ENCODE peak calls at places on chromosomes 11 and 22, in six cellular contexts. F is colonic mucosa, L is HepG2, A is H9, J is Caco-2, T is fibroblast of lung. W is an unnamed sample. For H3K4me1, the result is how much of the 10 kb centered on the place peaks cover.

GRCh38 chr11:121105063-121105480 is 4.0 kb downstream of the TECTA start:
- DNase-seq in F (peak), L (no peak), A (no peak), J (no peak), T (peak), W (no peak)

GRCh38 chr11:62148271-62148980 is 24.6 kb downstream of the INCENP start:
- DNase-seq in F (no peak), L (no peak), A (no peak), J (no peak), T (no peak), W (no peak)

GRCh38 chr11:623999-624704 is 603 bp downstream of the CDHR5 start:
- DNase-seq in F (peak), L (no peak), A (no peak), J (peak), T (peak), W (peak)

GRCh38 chr11:87212891-87213290 is 175.2 kb downstream of the TMEM135 start:
- DNase-seq in F (no peak), L (no peak), A (no peak), J (no peak), T (no peak), W (no peak)

GRCh38 chr11:114821626-114822025 is 143.3 kb downstream of the NXPE2 start:
- DNase-seq in F (no peak), L (no peak), A (peak), J (no peak), T (no peak), W (no peak)

GRCh38 chr22:46055176-46055850 is 78.4 kb upstream of the WNT7B start:
- DNase-seq in F (peak), L (no peak), A (no peak), J (peak), T (no peak), W (peak)

GRCh38 chr11:10688401-10688800 is 5.2 kb downstream of the IRAG1 start:
- DNase-seq in F (no peak), L (no peak), A (no peak), J (no peak), T (no peak), W (no peak)

GRCh38 chr22:41620646-41621098 is at the start of gene DESI1:
- DNase-seq in F (no peak), L (peak), A (no peak), J (peak), T (peak), W (peak)

GRCh38 chr11:70241709-70242108 is 28.8 kb upstream of the PPFIA1 start:
- DNase-seq in F (no peak), L (no peak), A (no peak), J (no peak), T (no peak), W (no peak)

GRCh38 chr11:96335389-96335788 is 7.6 kb downstream of the MAML2 start:
- DNase-seq in F (no peak), L (no peak), A (no peak), J (no peak), T (peak), W (peak)

GRCh38 chr11:120894207-120894989 is 129.5 kb upstream of the TBCEL start:
- DNase-seq in F (no peak), L (no peak), A (no peak), J (no peak), T (no peak), W (no peak)

GRCh38 chr11:68358416-68358815 is 46.0 kb downstream of the LRP5 start:
- DNase-seq in F (no peak), L (no peak), A (no peak), J (no peak), T (no peak), W (no peak)

GRCh38 chr11:46366661-46367161 is 14.8 kb upstream of the MDK start:
- DNase-seq in F (no peak), L (no peak), A (no peak), J (no peak), T (no peak), W (no peak)

GRCh38 chr11:44266056-44266780 is 43.7 kb downstream of the ALX4 start:
- DNase-seq in F (no peak), L (no peak), A (no peak), J (peak), T (no peak), W (no peak)

GRCh38 chr11:116887909-116888556 is 50.6 kb upstream of the APOA1 start:
- DNase-seq in F (no peak), L (no peak), A (no peak), J (no peak), T (no peak), W (no peak)

GRCh38 chr11:107043242-107043991 is 25.1 kb upstream of the GUCY1A2 start:
- DNase-seq in F (no peak), L (no peak), A (no peak), J (no peak), T (peak), W (no peak)

GRCh38 chr11:133810179-133810550 is 35.1 kb downstream of the SPATA19 start:
- DNase-seq in F (no peak), L (no peak), A (no peak), J (peak), T (no peak), W (no peak)

GRCh38 chr11:108498046-108498815 is at the start of gene POGLUT3:
- DNase-seq in F (peak), L (peak), A (peak), J (peak), T (peak), W (peak)

GRCh38 chr11:37394236-37394870 is 796.3 kb upstream of the RAG2 start:
- DNase-seq in F (no peak), L (no peak), A (no peak), J (no peak), T (peak), W (no peak)

GRCh38 chr11:9629064-9629463 is 34.8 kb upstream of the SWAP70 start:
- DNase-seq in F (no peak), L (no peak), A (no peak), J (no peak), T (no peak), W (no peak)

GRCh38 chr22:33126881-33127280 is 68.7 kb upstream of the SYN3 start:
- DNase-seq in F (no peak), L (peak), A (peak), J (no peak), T (no peak), W (no peak)

GRCh38 chr22:31932863-31933262 is 11.5 kb upstream of the YWHAH start:
- DNase-seq in F (no peak), L (peak), A (no peak), J (no peak), T (no peak), W (no peak)

GRCh38 chr11:9347100-9347499 is 32.7 kb upstream of the TMEM41B start:
- DNase-seq in F (no peak), L (no peak), A (no peak), J (no peak), T (no peak), W (no peak)

DNA sequence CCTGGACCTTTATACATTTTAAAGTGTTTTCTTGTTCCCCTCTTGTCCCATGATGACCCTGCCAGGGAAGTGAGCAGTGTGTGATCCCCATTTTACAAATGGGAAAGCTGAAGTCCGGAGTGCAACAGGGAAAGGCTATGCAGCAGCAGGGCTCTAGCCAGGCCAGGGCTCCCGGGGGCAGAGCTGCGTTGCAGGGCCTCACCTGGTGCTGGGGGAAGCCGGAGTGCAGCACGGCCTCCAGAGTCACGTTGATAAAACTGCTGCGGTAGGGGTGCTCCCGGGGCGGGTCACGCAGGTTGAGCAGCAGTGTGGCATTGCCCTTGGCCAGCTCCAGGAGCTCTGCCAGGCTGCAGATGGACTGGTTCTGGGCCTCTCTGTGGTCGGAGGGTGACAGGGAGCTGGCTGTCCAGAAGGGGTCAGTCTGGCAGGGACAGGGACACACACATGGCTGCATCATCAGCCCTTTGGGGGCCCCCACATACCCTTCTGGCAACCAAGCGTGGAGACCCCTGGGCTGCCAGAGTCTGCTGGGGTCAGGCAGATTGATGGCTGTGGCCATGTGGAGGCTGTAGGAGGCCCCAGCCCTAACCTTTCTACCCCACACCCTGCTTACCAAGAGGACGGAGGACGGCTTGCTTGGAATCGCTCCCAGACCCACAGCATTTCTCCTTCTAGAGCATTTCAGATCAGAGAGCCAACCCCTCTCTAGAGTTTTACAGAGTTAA is 9.3 kb upstream of the KLHL35 start:
- DNase-seq in F (no peak), L (no peak), A (no peak), J (no peak), T (no peak), W (no peak)
- H3K4me1 ChIP-seq in F (under half), L (under half), A (under half), J (under half), T (under half), W (under half)

GRCh38 chr11:73154178-73154577 is 12.1 kb upstream of the FCHSD2 start:
- DNase-seq in F (no peak), L (no peak), A (no peak), J (peak), T (no peak), W (peak)
- H3K4me1 ChIP-seq in F (under half), L (half or more), A (under half), J (under half), T (under half), W (under half)

GRCh38 chr11:122723106-122723505 is 67.6 kb downstream of the UBASH3B start:
- DNase-seq in F (no peak), L (no peak), A (no peak), J (no peak), T (no peak), W (no peak)
- H3K4me1 ChIP-seq in F (under half), L (under half), A (under half), J (under half), T (under half), W (under half)

GRCh38 chr11:94773842-94774241 is 5.7 kb downstream of the AMOTL1 start:
- DNase-seq in F (no peak), L (no peak), A (no peak), J (no peak), T (no peak), W (no peak)
- H3K4me1 ChIP-seq in F (under half), L (under half), A (under half), J (under half), T (under half), W (under half)

W was measured in small intestine.